ENCODE peak calls at places on chromosomes 4 and X, in five cellular contexts. One of them, this sample, is unnamed. For H3K9me3, the result is how much of the 10 kb centered on the place peaks cover.

GRCh38 chr4:627347-627746 is 2.0 kb downstream of the PDE6B start:
- DNase-seq in AG04450: no peak
- DNase-seq in IMR-90: no peak
- DNase-seq in lung: no peak
- DNase-seq in A549: no peak
- DNase-seq in this sample: no peak

GRCh38 chr4:4413806-4414205 is 26.9 kb downstream of the NSG1 start:
- DNase-seq in AG04450: no peak
- DNase-seq in IMR-90: no peak
- DNase-seq in lung: no peak
- DNase-seq in A549: no peak
- DNase-seq in this sample: no peak

GRCh38 chr4:127203561-127204260 is 429.0 kb upstream of the INTU start:
- DNase-seq in AG04450: peak
- DNase-seq in IMR-90: peak
- DNase-seq in lung: no peak
- DNase-seq in A549: no peak
- DNase-seq in this sample: no peak

GRCh38 chr4:79107014-79107413 is 167.8 kb upstream of the PAQR3 start:
- DNase-seq in AG04450: no peak
- DNase-seq in IMR-90: no peak
- DNase-seq in lung: no peak
- DNase-seq in A549: no peak
- DNase-seq in this sample: no peak

GRCh38 chr4:127586922-127587571 is 45.7 kb upstream of the INTU start:
- DNase-seq in AG04450: no peak
- DNase-seq in IMR-90: peak
- DNase-seq in lung: no peak
- DNase-seq in A549: peak
- DNase-seq in this sample: no peak

GRCh38 chrX:109826954-109827708 is 94.1 kb upstream of the ACSL4 start:
- DNase-seq in AG04450: peak
- DNase-seq in IMR-90: peak
- DNase-seq in lung: no peak
- DNase-seq in A549: peak
- DNase-seq in this sample: no peak

GRCh38 chr4:107931775-107932321 is 499 bp downstream of the CYP2U1 start:
- DNase-seq in AG04450: no peak
- DNase-seq in IMR-90: no peak
- DNase-seq in lung: no peak
- DNase-seq in A549: no peak
- DNase-seq in this sample: no peak

GRCh38 chr4:39472396-39472795 is 13.5 kb downstream of the LIAS start:
- DNase-seq in AG04450: no peak
- DNase-seq in IMR-90: no peak
- DNase-seq in lung: no peak
- DNase-seq in A549: no peak
- DNase-seq in this sample: no peak

GRCh38 chrX:40908857-40909475 is 173.6 kb upstream of the MED14 start:
- DNase-seq in AG04450: peak
- DNase-seq in IMR-90: peak
- DNase-seq in lung: no peak
- DNase-seq in A549: peak
- DNase-seq in this sample: no peak

GRCh38 chr4:100782356-100782755 is 264.5 kb upstream of the EMCN start:
- DNase-seq in AG04450: no peak
- DNase-seq in IMR-90: no peak
- DNase-seq in lung: no peak
- DNase-seq in A549: no peak
- DNase-seq in this sample: no peak

GRCh38 chr4:100722866-100723459 is 205.1 kb upstream of the EMCN start:
- DNase-seq in AG04450: no peak
- DNase-seq in IMR-90: no peak
- DNase-seq in lung: no peak
- DNase-seq in A549: no peak
- DNase-seq in this sample: no peak

GRCh38 chr4:52657630-52658501 is 1.2 kb downstream of the USP46 start:
- DNase-seq in AG04450: peak
- DNase-seq in IMR-90: peak
- DNase-seq in lung: no peak
- DNase-seq in A549: no peak
- DNase-seq in this sample: no peak

GRCh38 chr4:74632634-74633033 is 161.7 kb downstream of the BTC start:
- DNase-seq in AG04450: peak
- DNase-seq in IMR-90: peak
- DNase-seq in lung: peak
- DNase-seq in A549: no peak
- DNase-seq in this sample: no peak

GRCh38 chr4:2818351-2818939 is 25.2 kb upstream of the ADD1 start:
- DNase-seq in AG04450: no peak
- DNase-seq in IMR-90: no peak
- DNase-seq in lung: no peak
- DNase-seq in A549: no peak
- DNase-seq in this sample: no peak

GRCh38 chr4:169244210-169244609 is 26.5 kb downstream of the SH3RF1 start:
- DNase-seq in AG04450: no peak
- DNase-seq in IMR-90: no peak
- DNase-seq in lung: no peak
- DNase-seq in A549: no peak
- DNase-seq in this sample: no peak

GRCh38 chrX:44020693-44021092 is 47.5 kb upstream of the NDP start:
- DNase-seq in AG04450: no peak
- DNase-seq in IMR-90: no peak
- DNase-seq in lung: no peak
- DNase-seq in A549: no peak
- DNase-seq in this sample: no peak

GRCh38 chr4:145879598-145879997 is 59.0 kb downstream of the ZNF827 start:
- DNase-seq in AG04450: no peak
- DNase-seq in IMR-90: peak
- DNase-seq in lung: no peak
- DNase-seq in A549: no peak
- DNase-seq in this sample: no peak

GRCh38 chrX:69597399-69597798 is 18.5 kb upstream of the EDA start:
- DNase-seq in AG04450: no peak
- DNase-seq in IMR-90: no peak
- DNase-seq in lung: no peak
- DNase-seq in A549: no peak
- DNase-seq in this sample: no peak

GRCh38 chrX:106716004-106716403 is 10.5 kb upstream of the RNF128 start:
- DNase-seq in AG04450: no peak
- DNase-seq in IMR-90: peak
- DNase-seq in lung: no peak
- DNase-seq in A549: no peak
- DNase-seq in this sample: no peak

GRCh38 chr4:53015681-53016080 is 153.6 kb downstream of the RASL11B start:
- DNase-seq in AG04450: no peak
- DNase-seq in IMR-90: peak
- DNase-seq in lung: no peak
- DNase-seq in A549: no peak
- DNase-seq in this sample: no peak

GRCh38 chr4:83170952-83171399 is 56.4 kb upstream of the PLAC8 start:
- DNase-seq in AG04450: no peak
- DNase-seq in IMR-90: no peak
- DNase-seq in lung: no peak
- DNase-seq in A549: no peak
- DNase-seq in this sample: no peak

GRCh38 chrX:9912341-9912740 is 54.8 kb upstream of the CLDN34 start:
- DNase-seq in AG04450: no peak
- DNase-seq in IMR-90: peak
- DNase-seq in lung: no peak
- DNase-seq in A549: no peak
- DNase-seq in this sample: no peak

GRCh38 chrX:55008571-55009358 is 8.6 kb downstream of the APEX2 start:
- DNase-seq in AG04450: no peak
- DNase-seq in IMR-90: peak
- DNase-seq in lung: no peak
- DNase-seq in A549: no peak
- DNase-seq in this sample: no peak

GRCh38 chr4:76696109-76696508 is 201.8 kb downstream of the SOWAHB start:
- DNase-seq in AG04450: no peak
- DNase-seq in IMR-90: peak
- DNase-seq in lung: no peak
- DNase-seq in A549: no peak
- DNase-seq in this sample: no peak

GRCh38 chrX:132737743-132738142 is 220.7 kb downstream of the HS6ST2 start:
- DNase-seq in AG04450: no peak
- DNase-seq in IMR-90: no peak
- DNase-seq in lung: peak
- DNase-seq in A549: no peak
- DNase-seq in this sample: no peak

GRCh38 chr4:133152801-133153526 is 3.9 kb downstream of the PCDH10 start:
- DNase-seq in AG04450: no peak
- DNase-seq in IMR-90: no peak
- DNase-seq in lung: no peak
- DNase-seq in A549: no peak
- DNase-seq in this sample: no peak

GRCh38 chr4:10951306-10951705 is 266.7 kb upstream of the CLNK start:
- DNase-seq in AG04450: no peak
- DNase-seq in IMR-90: no peak
- DNase-seq in lung: no peak
- DNase-seq in A549: no peak
- DNase-seq in this sample: peak

GRCh38 chrX:2500091-2500680 is 590 bp downstream of the DHRSX start:
- DNase-seq in AG04450: no peak
- DNase-seq in IMR-90: peak
- DNase-seq in lung: no peak
- DNase-seq in A549: peak
- DNase-seq in this sample: no peak

GRCh38 chr4:182144621-182145359 is 98.4 kb upstream of the TENM3 start:
- DNase-seq in AG04450: no peak
- DNase-seq in IMR-90: peak
- DNase-seq in lung: no peak
- DNase-seq in A549: no peak
- DNase-seq in this sample: no peak

GRCh38 chr4:156329779-156330178 is 376.1 kb upstream of the CTSO start:
- DNase-seq in AG04450: no peak
- DNase-seq in IMR-90: peak
- DNase-seq in lung: no peak
- DNase-seq in A549: no peak
- DNase-seq in this sample: no peak

GRCh38 chr4:183412836-183413561 is 31.4 kb upstream of the CDKN2AIP start:
- DNase-seq in AG04450: no peak
- DNase-seq in IMR-90: no peak
- DNase-seq in lung: no peak
- DNase-seq in A549: no peak
- DNase-seq in this sample: no peak

GRCh38 chr4:6613676-6614651 is 26.5 kb upstream of the MRFAP1 start:
- DNase-seq in AG04450: no peak
- DNase-seq in IMR-90: no peak
- DNase-seq in lung: no peak
- DNase-seq in A549: no peak
- DNase-seq in this sample: no peak

GRCh38 chr4:41887821-41888699 is 47.2 kb upstream of the TMEM33 start:
- DNase-seq in AG04450: peak
- DNase-seq in IMR-90: peak
- DNase-seq in lung: no peak
- DNase-seq in A549: no peak
- DNase-seq in this sample: no peak

GRCh38 chr4:140296871-140297570 is 76.4 kb upstream of the SCOC start:
- DNase-seq in AG04450: no peak
- DNase-seq in IMR-90: no peak
- DNase-seq in lung: no peak
- DNase-seq in A549: no peak
- DNase-seq in this sample: no peak

GRCh38 chrX:103774070-103774642 is 2.5 kb upstream of the PLP1 start:
- DNase-seq in AG04450: no peak
- DNase-seq in IMR-90: peak
- DNase-seq in lung: no peak
- DNase-seq in A549: peak
- DNase-seq in this sample: no peak

GRCh38 chrX:115147220-115147619 is 42.0 kb upstream of the RBMXL3 start:
- DNase-seq in AG04450: no peak
- DNase-seq in IMR-90: peak
- DNase-seq in lung: no peak
- DNase-seq in A549: peak
- DNase-seq in this sample: no peak
- TF ChIP-seq CTCF in AG04450: peak
- TF ChIP-seq CTCF in IMR-90: peak
- TF ChIP-seq CTCF in lung: no peak
- TF ChIP-seq CTCF in A549: peak
- TF ChIP-seq CTCF in this sample: peak

GRCh38 chr4:142656178-142656577 is 189.9 kb downstream of the INPP4B start:
- DNase-seq in AG04450: no peak
- DNase-seq in IMR-90: no peak
- DNase-seq in lung: no peak
- DNase-seq in A549: no peak
- DNase-seq in this sample: no peak
- H3K9me3 ChIP-seq in AG04450: under half
- H3K9me3 ChIP-seq in IMR-90: under half
- H3K9me3 ChIP-seq in lung: under half
- H3K9me3 ChIP-seq in A549: under half
- H3K9me3 ChIP-seq in this sample: under half

DNA sequence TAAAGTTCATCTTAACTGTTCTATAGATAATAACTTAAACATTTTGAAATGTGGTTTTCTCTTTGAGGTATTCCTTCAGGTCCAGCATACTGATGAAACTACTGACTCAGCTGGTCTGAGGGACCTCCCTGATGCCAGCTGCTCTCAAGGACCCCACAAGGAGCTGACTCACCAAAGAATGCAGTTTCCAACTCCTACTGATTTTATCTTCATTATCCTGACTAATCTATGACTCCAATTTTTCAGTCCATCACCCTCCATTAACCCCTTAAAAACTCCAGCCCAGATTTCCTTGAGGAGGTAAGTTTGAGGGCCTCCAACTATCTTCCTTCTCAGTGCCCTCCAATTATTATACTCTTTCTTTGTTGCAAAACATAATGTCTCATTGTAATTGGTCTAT is 1.4 kb upstream of the UGT2B4 start:
- DNase-seq in AG04450: no peak
- DNase-seq in IMR-90: no peak
- DNase-seq in lung: no peak
- DNase-seq in A549: no peak
- DNase-seq in this sample: no peak
- H3K27ac ChIP-seq in AG04450: no peak
- H3K27ac ChIP-seq in IMR-90: no peak
- H3K27ac ChIP-seq in lung: no peak
- H3K27ac ChIP-seq in A549: no peak
- H3K27ac ChIP-seq in this sample: no peak

DNA sequence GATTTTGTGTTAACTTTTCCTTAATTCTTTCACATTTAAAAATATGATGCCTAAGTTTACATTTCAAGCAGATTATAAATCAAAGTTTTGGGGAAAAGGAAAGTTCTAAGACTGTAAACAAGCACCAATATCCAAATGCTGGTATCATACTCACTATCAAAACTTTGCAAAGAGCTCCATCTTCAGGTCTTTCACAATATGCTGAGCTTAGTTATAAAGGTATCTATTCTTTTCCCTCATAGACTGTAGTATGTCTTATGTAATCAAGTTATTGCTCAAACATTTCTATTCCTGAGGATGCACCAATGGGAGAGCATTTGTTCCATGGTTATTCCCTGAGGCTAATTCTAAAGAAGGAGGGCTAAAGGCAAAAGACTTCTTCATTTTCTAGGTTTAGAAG is 207.9 kb upstream of the FAM241A start:
- DNase-seq in AG04450: no peak
- DNase-seq in IMR-90: peak
- DNase-seq in lung: no peak
- DNase-seq in A549: peak
- DNase-seq in this sample: no peak
- TF ChIP-seq CTCF in AG04450: no peak
- TF ChIP-seq CTCF in IMR-90: peak
- TF ChIP-seq CTCF in lung: no peak
- TF ChIP-seq CTCF in A549: peak
- TF ChIP-seq CTCF in this sample: no peak